ENCODE peak calls at places on chromosomes 4 and X, in five cellular contexts. O, T, U, D and V are unnamed samples.

GRCh38 chrX:36909584-36909983 is 98.6 kb upstream of the FAM47C start:
- DNase-seq in O (no peak), T (no peak), U (no peak), D (no peak), V (peak)

GRCh38 chrX:121165930-121166359 is 118.5 kb downstream of the GLUD2 start:
- DNase-seq in O (no peak), T (no peak), U (no peak), D (no peak), V (no peak)

GRCh38 chr4:149183638-149184037 is 632.0 kb downstream of the IQCM start:
- DNase-seq in O (no peak), T (no peak), U (no peak), D (no peak), V (no peak)

GRCh38 chrX:70464051-70464450 is 19.4 kb downstream of the DLG3 start:
- DNase-seq in O (no peak), T (no peak), U (no peak), D (no peak), V (no peak)

GRCh38 chrX:96311366-96311765 is 373.3 kb upstream of the DIAPH2 start:
- DNase-seq in O (no peak), T (no peak), U (no peak), D (no peak), V (no peak)

GRCh38 chr4:113541933-113542332 is 219.6 kb downstream of the CAMK2D start:
- DNase-seq in O (peak), T (no peak), U (no peak), D (no peak), V (peak)

GRCh38 chr4:3073158-3074077 is 920 bp downstream of the HTT-AS start:
- DNase-seq in O (no peak), T (no peak), U (peak), D (no peak), V (no peak)

GRCh38 chr4:17276821-17277220 is 235.1 kb downstream of the QDPR start:
- DNase-seq in O (peak), T (no peak), U (peak), D (no peak), V (peak)

GRCh38 chrX:31287861-31288260 is 216.0 kb upstream of the FTHL17 start:
- DNase-seq in O (no peak), T (no peak), U (no peak), D (no peak), V (no peak)

GRCh38 chr4:94453534-94453963 is 1.8 kb downstream of the PDLIM5 start:
- DNase-seq in O (no peak), T (no peak), U (no peak), D (no peak), V (no peak)

GRCh38 chr4:87116230-87116629 is 104.2 kb downstream of the KLHL8 start:
- DNase-seq in O (peak), T (no peak), U (no peak), D (no peak), V (peak)

GRCh38 chrX:107676559-107677378 is 48.5 kb downstream of the PRPS1 start:
- DNase-seq in O (peak), T (peak), U (peak), D (no peak), V (peak)

GRCh38 chr4:77538144-77538543 is 67.5 kb upstream of the CXCL13 start:
- DNase-seq in O (peak), T (peak), U (no peak), D (no peak), V (peak)

GRCh38 chrX:12007881-12008280 is 130.4 kb upstream of the FRMPD4 start:
- DNase-seq in O (peak), T (no peak), U (peak), D (no peak), V (peak)

GRCh38 chr4:76823516-76823915 is 74.4 kb downstream of the SOWAHB start:
- DNase-seq in O (peak), T (no peak), U (no peak), D (no peak), V (no peak)

GRCh38 chr4:90328558-90328957 is 201.4 kb downstream of the CCSER1 start:
- DNase-seq in O (peak), T (peak), U (peak), D (no peak), V (peak)

GRCh38 chr4:172040766-172041165 is 227.6 kb downstream of the GALNTL6 start:
- DNase-seq in O (no peak), T (no peak), U (no peak), D (no peak), V (no peak)

GRCh38 chr4:62394751-62395150 is 1194.6 kb downstream of the ADGRL3 start:
- DNase-seq in O (no peak), T (no peak), U (no peak), D (no peak), V (no peak)

GRCh38 chr4:110201502-110201901 is 3.1 kb upstream of the ELOVL6 start:
- DNase-seq in O (no peak), T (no peak), U (no peak), D (no peak), V (no peak)

GRCh38 chrX:123698979-123699378 is 33.9 kb downstream of the THOC2 start:
- DNase-seq in O (peak), T (no peak), U (no peak), D (no peak), V (peak)

GRCh38 chr4:29553842-29554241 is 1166.3 kb upstream of the PCDH7 start:
- DNase-seq in O (no peak), T (no peak), U (no peak), D (no peak), V (no peak)

GRCh38 chr4:181855307-181855706 is 387.9 kb upstream of the TENM3 start:
- DNase-seq in O (no peak), T (no peak), U (no peak), D (no peak), V (no peak)

GRCh38 chrX:104921606-104922205 is 298.8 kb downstream of the TEX13A start:
- DNase-seq in O (no peak), T (no peak), U (peak), D (no peak), V (no peak)

GRCh38 chr4:106048250-106048931 is 153.1 kb downstream of the NPNT start:
- DNase-seq in O (peak), T (no peak), U (no peak), D (no peak), V (peak)

GRCh38 chr4:16199132-16199531 is 27.1 kb downstream of the TAPT1 start:
- DNase-seq in O (peak), T (peak), U (no peak), D (no peak), V (peak)

GRCh38 chrX:12309040-12309732 is 170.9 kb downstream of the FRMPD4 start:
- DNase-seq in O (no peak), T (no peak), U (no peak), D (no peak), V (no peak)